ENCODE peak calls at places on chromosomes 1 and 21, in four cellular contexts. One of them, this sample, is unnamed.

GRCh38 chr1:47693115-47693514 is 255.3 kb downstream of the FOXD2 start:
- DNase-seq in EL: no peak
- DNase-seq in epithelial cell of prostate: no peak
- DNase-seq in central memory CD4-positive, alpha-beta T cell: no peak
- DNase-seq in this sample: no peak

GRCh38 chr1:219659682-219660081 is 46.8 kb upstream of the ZC3H11B start:
- DNase-seq in central memory CD4-positive, alpha-beta T cell: no peak
- DNase-seq in epithelial cell of prostate: no peak
- DNase-seq in EL: peak; percentile 82
- DNase-seq in this sample: no peak

GRCh38 chr1:31769720-31770390 is 5.7 kb upstream of the ADGRB2 start:
- DNase-seq in epithelial cell of prostate: no peak
- DNase-seq in EL: no peak
- DNase-seq in central memory CD4-positive, alpha-beta T cell: no peak
- DNase-seq in this sample: no peak

GRCh38 chr1:196464545-196464944 is 143.7 kb downstream of the KCNT2 start:
- DNase-seq in epithelial cell of prostate: no peak
- DNase-seq in EL: peak; percentile 60
- DNase-seq in central memory CD4-positive, alpha-beta T cell: no peak
- DNase-seq in this sample: no peak

GRCh38 chr1:179251675-179252074 is 22.2 kb upstream of the ABL2 start:
- DNase-seq in central memory CD4-positive, alpha-beta T cell: peak; percentile 9
- DNase-seq in epithelial cell of prostate: no peak
- DNase-seq in EL: peak; percentile 29
- DNase-seq in this sample: no peak

GRCh38 chr1:116754203-116754977 is at the start of gene CD2:
- DNase-seq in EL: no peak
- DNase-seq in central memory CD4-positive, alpha-beta T cell: peak; percentile 65
- DNase-seq in epithelial cell of prostate: no peak
- DNase-seq in this sample: no peak

GRCh38 chr1:55050283-55050682 is 10.9 kb downstream of the PCSK9 start:
- DNase-seq in EL: peak; percentile 40
- DNase-seq in epithelial cell of prostate: no peak
- DNase-seq in central memory CD4-positive, alpha-beta T cell: no peak
- DNase-seq in this sample: no peak

GRCh38 chr1:1891349-1892078 is 627 bp upstream of the GNB1 start:
- DNase-seq in EL: peak; percentile 76
- DNase-seq in central memory CD4-positive, alpha-beta T cell: no peak
- DNase-seq in epithelial cell of prostate: no peak
- DNase-seq in this sample: peak; percentile 49

GRCh38 chr1:160419150-160419837 is 18.9 kb downstream of the VANGL2 start:
- DNase-seq in central memory CD4-positive, alpha-beta T cell: no peak
- DNase-seq in EL: no peak
- DNase-seq in epithelial cell of prostate: no peak
- DNase-seq in this sample: no peak

GRCh38 chr1:248855580-248855979 is 3.3 kb downstream of the ZNF692 start:
- DNase-seq in epithelial cell of prostate: no peak
- DNase-seq in EL: no peak
- DNase-seq in central memory CD4-positive, alpha-beta T cell: no peak
- DNase-seq in this sample: no peak

GRCh38 chr1:40806724-40807675 is 23.4 kb downstream of the KCNQ4 start:
- DNase-seq in epithelial cell of prostate: no peak
- DNase-seq in central memory CD4-positive, alpha-beta T cell: no peak
- DNase-seq in EL: no peak
- DNase-seq in this sample: no peak

GRCh38 chr1:8211620-8212442 is 106.1 kb upstream of the SLC45A1 start:
- DNase-seq in central memory CD4-positive, alpha-beta T cell: no peak
- DNase-seq in EL: peak; percentile 99
- DNase-seq in epithelial cell of prostate: peak; percentile 96
- DNase-seq in this sample: no peak

GRCh38 chr1:94949681-94950661 is 23.1 kb upstream of the CNN3 start:
- DNase-seq in central memory CD4-positive, alpha-beta T cell: no peak
- DNase-seq in EL: peak; percentile 83
- DNase-seq in epithelial cell of prostate: no peak
- DNase-seq in this sample: no peak

GRCh38 chr1:245742891-245743290 is 588.1 kb downstream of the KIF26B start:
- DNase-seq in central memory CD4-positive, alpha-beta T cell: no peak
- DNase-seq in EL: no peak
- DNase-seq in epithelial cell of prostate: no peak
- DNase-seq in this sample: no peak

GRCh38 chr1:56627019-56627635 is 18.0 kb upstream of the PRKAA2 start:
- DNase-seq in EL: no peak
- DNase-seq in central memory CD4-positive, alpha-beta T cell: no peak
- DNase-seq in epithelial cell of prostate: no peak
- DNase-seq in this sample: no peak

GRCh38 chr1:241639653-241640148 is 468 bp downstream of the CHML start:
- DNase-seq in EL: no peak
- DNase-seq in central memory CD4-positive, alpha-beta T cell: no peak
- DNase-seq in epithelial cell of prostate: no peak
- DNase-seq in this sample: peak; percentile 17

GRCh38 chr1:34408011-34408410 is 231.3 kb downstream of the C1orf94 start:
- DNase-seq in epithelial cell of prostate: no peak
- DNase-seq in EL: no peak
- DNase-seq in central memory CD4-positive, alpha-beta T cell: no peak
- DNase-seq in this sample: no peak

GRCh38 chr1:176043537-176043936 is 163.5 kb downstream of the COP1 start:
- DNase-seq in epithelial cell of prostate: no peak
- DNase-seq in EL: no peak
- DNase-seq in central memory CD4-positive, alpha-beta T cell: no peak
- DNase-seq in this sample: no peak

GRCh38 chr1:223776075-223776814 is 63.9 kb downstream of the CAPN2 start:
- DNase-seq in epithelial cell of prostate: peak; percentile 87
- DNase-seq in EL: peak; percentile 91
- DNase-seq in central memory CD4-positive, alpha-beta T cell: peak; percentile 9
- DNase-seq in this sample: no peak

GRCh38 chr1:244256086-244256485 is 195.6 kb downstream of the ADSS2 start:
- DNase-seq in epithelial cell of prostate: no peak
- DNase-seq in central memory CD4-positive, alpha-beta T cell: no peak
- DNase-seq in EL: no peak
- DNase-seq in this sample: no peak

GRCh38 chr21:31898898-31899630 is 26.2 kb downstream of the HUNK start:
- DNase-seq in central memory CD4-positive, alpha-beta T cell: no peak
- DNase-seq in EL: no peak
- DNase-seq in epithelial cell of prostate: no peak
- DNase-seq in this sample: no peak

GRCh38 chr1:211825990-211826389 is 4.6 kb downstream of the LPGAT1 start:
- DNase-seq in epithelial cell of prostate: no peak
- DNase-seq in central memory CD4-positive, alpha-beta T cell: no peak
- DNase-seq in EL: peak; percentile 77
- DNase-seq in this sample: no peak

GRCh38 chr1:7703321-7704213 is 67.5 kb upstream of the VAMP3 start:
- DNase-seq in central memory CD4-positive, alpha-beta T cell: peak; percentile 12
- DNase-seq in EL: no peak
- DNase-seq in epithelial cell of prostate: no peak
- DNase-seq in this sample: peak; percentile 48

GRCh38 chr1:117674521-117675400 is 68.9 kb downstream of the TENT5C start:
- DNase-seq in EL: no peak
- DNase-seq in central memory CD4-positive, alpha-beta T cell: peak; percentile 62
- DNase-seq in epithelial cell of prostate: no peak
- DNase-seq in this sample: no peak

GRCh38 chr1:9691726-9692125 is 40.2 kb downstream of the PIK3CD start:
- DNase-seq in EL: peak; percentile 28
- DNase-seq in epithelial cell of prostate: no peak
- DNase-seq in central memory CD4-positive, alpha-beta T cell: no peak
- DNase-seq in this sample: no peak

GRCh38 chr1:40451238-40451585 is 936 bp downstream of the ZFP69B start:
- DNase-seq in central memory CD4-positive, alpha-beta T cell: no peak
- DNase-seq in EL: no peak
- DNase-seq in epithelial cell of prostate: no peak
- DNase-seq in this sample: no peak